ENCODE peak calls at places on chromosomes 12 and 14, in nine cellular contexts. Q, S, T, F, C, W, U, L and Z are unnamed samples.

GRCh38 chr14:86766469-86766868 is 1226.5 kb downstream of the GALC start:
- DNase-seq in Q (no peak), S (no peak), T (no peak), F (no peak), C (no peak), W (no peak), U (no peak), L (no peak), Z (no peak)

GRCh38 chr14:54025661-54026060 is 69.0 kb upstream of the BMP4 start:
- DNase-seq in Q (no peak), S (peak), T (no peak), F (no peak), C (no peak), W (peak), U (no peak), L (peak), Z (peak)

GRCh38 chr14:91946313-91947195 is 940 bp downstream of the FBLN5 start:
- DNase-seq in Q (no peak), S (no peak), T (no peak), F (no peak), C (no peak), W (peak), U (no peak), L (peak), Z (no peak)

GRCh38 chr12:71536939-71537622 is 97.5 kb downstream of the LGR5 start:
- DNase-seq in Q (no peak), S (no peak), T (no peak), F (no peak), C (no peak), W (no peak), U (no peak), L (no peak), Z (no peak)

GRCh38 chr12:79635676-79636075 is 55.1 kb downstream of the PAWR start:
- DNase-seq in Q (no peak), S (no peak), T (no peak), F (no peak), C (no peak), W (peak), U (no peak), L (no peak), Z (peak)

GRCh38 chr14:102606296-102606695 is 13.8 kb downstream of the RCOR1 start:
- DNase-seq in Q (no peak), S (no peak), T (no peak), F (no peak), C (no peak), W (no peak), U (no peak), L (no peak), Z (no peak)

GRCh38 chr12:75658826-75659823 is 147.7 kb upstream of the KRR1 start:
- DNase-seq in Q (no peak), S (no peak), T (no peak), F (no peak), C (no peak), W (peak), U (no peak), L (no peak), Z (peak)

GRCh38 chr14:51331651-51332367 is 91.8 kb downstream of the TMX1 start:
- DNase-seq in Q (no peak), S (peak), T (no peak), F (no peak), C (no peak), W (no peak), U (no peak), L (no peak), Z (no peak)

GRCh38 chr14:32397871-32398640 is 69.0 kb downstream of the AKAP6 start:
- DNase-seq in Q (no peak), S (no peak), T (no peak), F (no peak), C (no peak), W (peak), U (no peak), L (no peak), Z (no peak)

GRCh38 chr14:96145116-96145864 is 59.3 kb upstream of the BDKRB2 start:
- DNase-seq in Q (no peak), S (no peak), T (no peak), F (no peak), C (no peak), W (peak), U (no peak), L (no peak), Z (no peak)

GRCh38 chr12:57143454-57143853 is 4.0 kb downstream of the LRP1-AS start:
- DNase-seq in Q (no peak), S (no peak), T (no peak), F (peak), C (peak), W (no peak), U (no peak), L (no peak), Z (no peak)

GRCh38 chr12:128091101-128091795 is 175.7 kb upstream of the TMEM132C start:
- DNase-seq in Q (no peak), S (no peak), T (no peak), F (no peak), C (no peak), W (no peak), U (no peak), L (no peak), Z (no peak)

GRCh38 chr14:104865069-104865630 is at the start of gene CEP170B:
- DNase-seq in Q (peak), S (peak), T (peak), F (peak), C (no peak), W (peak), U (peak), L (peak), Z (peak)

GRCh38 chr14:86911506-86911905 is 1081.5 kb downstream of the GALC start:
- DNase-seq in Q (no peak), S (no peak), T (no peak), F (no peak), C (no peak), W (no peak), U (no peak), L (no peak), Z (no peak)

GRCh38 chr12:33439587-33440011 is at the start of gene SYT10:
- DNase-seq in Q (peak), S (no peak), T (no peak), F (no peak), C (no peak), W (no peak), U (no peak), L (no peak), Z (no peak)

GRCh38 chr12:48817957-48818830 is at the start of gene CACNB3:
- DNase-seq in Q (peak), S (peak), T (peak), F (peak), C (peak), W (peak), U (peak), L (peak), Z (peak)

GRCh38 chr14:102778616-102779351 is 1.5 kb downstream of the TRAF3 start:
- DNase-seq in Q (no peak), S (no peak), T (no peak), F (no peak), C (no peak), W (peak), U (no peak), L (no peak), Z (peak)

GRCh38 chr12:40646891-40647290 is 45.3 kb upstream of the CNTN1 start:
- DNase-seq in Q (no peak), S (no peak), T (no peak), F (no peak), C (no peak), W (no peak), U (no peak), L (no peak), Z (no peak)

GRCh38 chr12:6337958-6338406 is 3.9 kb downstream of the TNFRSF1A start:
- DNase-seq in Q (no peak), S (peak), T (no peak), F (no peak), C (no peak), W (no peak), U (no peak), L (no peak), Z (peak)

GRCh38 chr14:104893435-104894207 is 28.6 kb downstream of the CEP170B start:
- DNase-seq in Q (peak), S (no peak), T (peak), F (peak), C (peak), W (no peak), U (peak), L (no peak), Z (peak)

GRCh38 chr12:8028267-8028666 is 4.2 kb upstream of the FOXJ2 start:
- DNase-seq in Q (no peak), S (no peak), T (no peak), F (no peak), C (no peak), W (no peak), U (no peak), L (no peak), Z (no peak)

GRCh38 chr14:76710093-76711010 is 50.9 kb upstream of the VASH1 start:
- DNase-seq in Q (no peak), S (peak), T (no peak), F (no peak), C (no peak), W (peak), U (no peak), L (peak), Z (peak)

GRCh38 chr12:103768467-103769123 is 72.4 kb downstream of the NT5DC3 start:
- DNase-seq in Q (no peak), S (no peak), T (no peak), F (no peak), C (no peak), W (no peak), U (no peak), L (no peak), Z (peak)

GRCh38 chr12:105444050-105444808 is 113.7 kb downstream of the C12orf75 start:
- DNase-seq in Q (no peak), S (no peak), T (no peak), F (no peak), C (no peak), W (peak), U (no peak), L (peak), Z (no peak)

GRCh38 chr12:54213084-54213483 is 24.3 kb upstream of the SMUG1 start:
- DNase-seq in Q (peak), S (no peak), T (no peak), F (no peak), C (no peak), W (no peak), U (no peak), L (no peak), Z (no peak)

GRCh38 chr14:102949062-102949800 is 26.8 kb downstream of the AMN start:
- DNase-seq in Q (no peak), S (no peak), T (no peak), F (no peak), C (no peak), W (peak), U (no peak), L (no peak), Z (peak)

GRCh38 chr12:58105225-58106119 is 164.1 kb downstream of the ATP23 start:
- DNase-seq in Q (no peak), S (no peak), T (no peak), F (no peak), C (no peak), W (peak), U (no peak), L (peak), Z (no peak)

GRCh38 chr12:19893514-19893913 is 454.2 kb downstream of the AEBP2 start:
- DNase-seq in Q (no peak), S (no peak), T (no peak), F (no peak), C (no peak), W (peak), U (no peak), L (no peak), Z (peak)

GRCh38 chr14:25537846-25538455 is 488.0 kb upstream of the STXBP6 start:
- DNase-seq in Q (no peak), S (peak), T (no peak), F (no peak), C (no peak), W (no peak), U (peak), L (no peak), Z (peak)

GRCh38 chr12:121532503-121533390 is 48.1 kb downstream of the KDM2B start:
- DNase-seq in Q (no peak), S (no peak), T (no peak), F (peak), C (no peak), W (peak), U (no peak), L (peak), Z (no peak)

GRCh38 chr14:64718762-64719161 is 14.5 kb downstream of the PLEKHG3 start:
- DNase-seq in Q (no peak), S (no peak), T (no peak), F (peak), C (peak), W (no peak), U (no peak), L (no peak), Z (no peak)

GRCh38 chr14:91218041-91218440 is 26.5 kb downstream of the GPR68 start:
- DNase-seq in Q (no peak), S (no peak), T (no peak), F (no peak), C (no peak), W (no peak), U (no peak), L (no peak), Z (no peak)

GRCh38 chr14:92403981-92404380 is 81.0 kb downstream of the SLC24A4 start:
- DNase-seq in Q (no peak), S (no peak), T (no peak), F (no peak), C (no peak), W (no peak), U (no peak), L (no peak), Z (no peak)

GRCh38 chr14:92582706-92583452 is 69.3 kb downstream of the RIN3 start:
- DNase-seq in Q (no peak), S (no peak), T (no peak), F (no peak), C (no peak), W (no peak), U (no peak), L (no peak), Z (no peak)

GRCh38 chr14:64064447-64064846 is 211.6 kb downstream of the SYNE2 start:
- DNase-seq in Q (no peak), S (peak), T (no peak), F (no peak), C (no peak), W (no peak), U (no peak), L (no peak), Z (no peak)

GRCh38 chr14:72942934-72943333 is 16.7 kb downstream of the DCAF4 start:
- DNase-seq in Q (no peak), S (no peak), T (no peak), F (no peak), C (no peak), W (no peak), U (no peak), L (no peak), Z (no peak)

GRCh38 chr12:2794261-2794735 is 472 bp upstream of the FKBP4 start:
- DNase-seq in Q (no peak), S (no peak), T (no peak), F (no peak), C (no peak), W (no peak), U (no peak), L (peak), Z (no peak)

GRCh38 chr12:29148065-29148957 is 767 bp upstream of the FAR2 start:
- DNase-seq in Q (peak), S (peak), T (peak), F (no peak), C (peak), W (no peak), U (no peak), L (no peak), Z (peak)

GRCh38 chr14:104723651-104724406 is at the start of gene ADSS1:
- DNase-seq in Q (peak), S (peak), T (peak), F (peak), C (peak), W (no peak), U (peak), L (peak), Z (peak)

DNA sequence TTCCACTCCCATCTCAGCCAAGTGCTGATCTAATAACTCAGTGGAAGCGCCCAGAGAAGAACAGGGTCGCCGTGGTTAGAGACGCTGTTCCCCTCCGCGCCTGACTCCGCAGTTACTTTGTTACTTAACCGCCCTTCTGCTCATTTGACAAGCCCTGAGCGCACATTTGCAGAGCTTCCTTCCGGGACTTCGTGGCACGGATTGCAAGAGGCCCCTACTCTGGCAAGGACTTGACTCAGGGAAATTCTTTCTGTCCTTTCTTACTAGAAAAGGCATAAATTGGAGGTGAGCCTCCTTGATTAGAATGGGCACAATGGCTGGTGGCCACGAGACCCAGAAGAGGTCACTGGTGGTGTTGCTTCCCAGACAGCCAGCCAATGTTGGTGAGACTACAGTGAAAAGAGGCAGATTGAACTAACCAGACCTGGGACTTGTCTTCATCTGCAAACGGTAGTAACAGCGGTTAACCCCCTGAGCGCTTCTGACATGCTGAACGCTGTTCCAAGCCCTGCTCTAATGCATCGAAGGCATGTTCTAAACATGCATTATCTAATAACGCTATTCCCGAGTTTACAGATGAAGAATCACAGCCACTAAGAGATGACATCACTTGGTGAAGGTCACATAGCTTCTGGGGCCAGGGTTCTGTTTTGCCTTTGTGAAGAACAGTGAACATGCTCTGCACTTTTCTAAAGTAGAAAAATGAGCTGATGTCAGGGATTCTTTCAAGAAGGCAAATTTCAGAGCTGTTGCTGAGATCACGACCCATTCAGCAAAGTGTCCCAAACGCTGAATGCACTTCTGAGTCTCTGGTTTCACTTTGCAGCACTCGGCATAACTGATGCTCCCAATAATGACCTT is 55.8 kb downstream of the FOS start:
- DNase-seq in Q (peak), S (peak), T (peak), F (no peak), C (no peak), W (peak), U (peak), L (peak), Z (peak)
- TF ChIP-seq POLR2A in Q (peak), S (peak), T (peak), F (no peak), C (no peak), W (no peak), U (no peak), L (no peak), Z (peak)

GRCh38 chr14:101235042-101235871 is 326.0 kb upstream of the DIO3 start:
- DNase-seq in Q (peak), S (peak), T (peak), F (peak), C (peak), W (peak), U (peak), L (peak), Z (peak)
- TF ChIP-seq CTCF in Q (peak), S (peak), T (peak), F (peak), C (peak), W (peak), U (peak), L (peak), Z (peak)

GRCh38 chr14:35385042-35385839 is 19.3 kb downstream of the NFKBIA start:
- DNase-seq in Q (peak), S (peak), T (no peak), F (peak), C (peak), W (peak), U (peak), L (peak), Z (peak)
- TF ChIP-seq POLR2A in Q (no peak), S (peak), T (no peak), F (no peak), C (peak), W (peak), U (no peak), L (no peak), Z (no peak)

GRCh38 chr14:99747582-99748330 is 45.5 kb upstream of the EML1 start:
- DNase-seq in Q (peak), S (no peak), T (no peak), F (no peak), C (no peak), W (no peak), U (no peak), L (no peak), Z (no peak)

GRCh38 chr14:99749763-99750715 is 43.2 kb upstream of the EML1 start:
- DNase-seq in Q (peak), S (peak), T (no peak), F (no peak), C (no peak), W (no peak), U (no peak), L (no peak), Z (no peak)

GRCh38 chr14:99750746-99751450 is 42.3 kb upstream of the EML1 start:
- DNase-seq in Q (peak), S (no peak), T (no peak), F (no peak), C (no peak), W (no peak), U (no peak), L (no peak), Z (no peak)

GRCh38 chr14:99748529-99748928 is 44.7 kb upstream of the EML1 start:
- DNase-seq in Q (no peak), S (no peak), T (no peak), F (no peak), C (no peak), W (no peak), U (no peak), L (no peak), Z (no peak)

GRCh38 chr14:99749142-99749541 is 44.1 kb upstream of the EML1 start:
- DNase-seq in Q (peak), S (no peak), T (no peak), F (no peak), C (no peak), W (no peak), U (no peak), L (no peak), Z (no peak)
- TF ChIP-seq CTCF in Q (no peak), S (peak), T (no peak), F (no peak), C (no peak), W (peak), U (no peak), L (no peak), Z (peak)

DNA sequence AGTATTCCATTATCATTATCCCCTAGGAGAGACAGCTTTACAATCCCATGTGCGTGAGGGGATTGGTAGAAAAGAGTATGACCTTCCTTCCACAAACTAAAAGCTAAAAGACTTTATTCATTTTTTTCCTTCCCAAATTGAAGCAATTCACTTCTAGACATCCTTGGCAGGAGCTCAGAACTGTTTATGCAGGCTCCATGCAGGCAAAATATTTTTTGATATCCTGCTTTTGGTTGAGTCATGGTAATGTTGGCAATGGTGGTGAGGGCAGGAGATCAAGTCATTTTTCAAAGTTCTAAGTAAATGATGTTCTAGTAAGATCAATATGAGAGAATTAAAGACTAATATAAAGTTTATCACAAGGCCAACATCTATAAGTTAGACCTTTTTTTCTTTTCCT is 1.3 kb upstream of the PLEKHG7 start:
- DNase-seq in Q (no peak), S (no peak), T (no peak), F (no peak), C (no peak), W (no peak), U (no peak), L (no peak), Z (no peak)
- TF ChIP-seq POLR2A in Q (no peak), S (no peak), T (no peak), F (no peak), C (no peak), W (no peak), U (no peak), L (no peak), Z (no peak)

GRCh38 chr12:26271889-26272492 is 76.6 kb downstream of the SSPN start:
- DNase-seq in Q (no peak), S (peak), T (peak), F (peak), C (peak), W (peak), U (peak), L (peak), Z (no peak)

GRCh38 chr12:26276709-26277108 is 81.3 kb downstream of the SSPN start:
- DNase-seq in Q (no peak), S (no peak), T (no peak), F (no peak), C (no peak), W (no peak), U (no peak), L (no peak), Z (peak)

GRCh38 chr12:26273811-26274210 is 78.4 kb downstream of the SSPN start:
- DNase-seq in Q (no peak), S (no peak), T (no peak), F (no peak), C (no peak), W (no peak), U (no peak), L (peak), Z (peak)

GRCh38 chr12:26275313-26276257 is 80.2 kb downstream of the SSPN start:
- DNase-seq in Q (no peak), S (no peak), T (no peak), F (no peak), C (no peak), W (no peak), U (no peak), L (no peak), Z (peak)

GRCh38 chr12:26274441-26275312 is 79.3 kb downstream of the SSPN start:
- DNase-seq in Q (peak), S (peak), T (peak), F (peak), C (peak), W (peak), U (peak), L (peak), Z (peak)
- TF ChIP-seq CTCF in Q (no peak), S (no peak), T (no peak), F (no peak), C (no peak), W (peak), U (no peak), L (no peak), Z (peak)